ENCODE peak calls at places on chromosomes 16 and 17, in five cellular contexts. One of them, this sample, is unnamed.

GRCh38 chr17:29905086-29905878 is 24.7 kb downstream of the SSH2 start:
- DNase-seq in AG04449: no peak
- DNase-seq in pancreas: no peak
- DNase-seq in fibroblast of lung: no peak
- DNase-seq in prostate gland: no peak
- DNase-seq in this sample: no peak

GRCh38 chr16:6335072-6335471 is 997.6 kb upstream of the RBFOX1 start:
- DNase-seq in prostate gland: no peak
- DNase-seq in fibroblast of lung: no peak
- DNase-seq in pancreas: no peak
- DNase-seq in AG04449: no peak
- DNase-seq in this sample: no peak

GRCh38 chr17:38429476-38430100 is 1.3 kb downstream of the ARHGAP23 start:
- DNase-seq in AG04449: no peak
- DNase-seq in pancreas: no peak
- DNase-seq in prostate gland: no peak
- DNase-seq in fibroblast of lung: no peak
- DNase-seq in this sample: no peak

GRCh38 chr17:28849281-28849680 is 5.5 kb upstream of the ERAL1 start:
- DNase-seq in fibroblast of lung: peak
- DNase-seq in prostate gland: no peak
- DNase-seq in AG04449: no peak
- DNase-seq in pancreas: no peak
- DNase-seq in this sample: no peak

GRCh38 chr17:214881-215331 is 33.5 kb upstream of the DOC2B start:
- DNase-seq in pancreas: no peak
- DNase-seq in prostate gland: no peak
- DNase-seq in fibroblast of lung: no peak
- DNase-seq in AG04449: no peak
- DNase-seq in this sample: no peak

GRCh38 chr17:12348476-12348875 is 317.2 kb upstream of the MYOCD start:
- DNase-seq in prostate gland: no peak
- DNase-seq in AG04449: no peak
- DNase-seq in pancreas: no peak
- DNase-seq in fibroblast of lung: peak
- DNase-seq in this sample: no peak

GRCh38 chr17:72456026-72456569 is 335.3 kb downstream of the SOX9 start:
- DNase-seq in AG04449: no peak
- DNase-seq in pancreas: no peak
- DNase-seq in fibroblast of lung: peak
- DNase-seq in prostate gland: no peak
- DNase-seq in this sample: peak

GRCh38 chr16:70653809-70654771 is 7.7 kb downstream of the IL34 start:
- DNase-seq in prostate gland: peak
- DNase-seq in AG04449: no peak
- DNase-seq in fibroblast of lung: peak
- DNase-seq in pancreas: peak
- DNase-seq in this sample: peak

GRCh38 chr16:68072038-68072695 is 13.0 kb upstream of the NFATC3 start:
- DNase-seq in prostate gland: peak
- DNase-seq in fibroblast of lung: peak
- DNase-seq in AG04449: peak
- DNase-seq in pancreas: no peak
- DNase-seq in this sample: peak

GRCh38 chr17:6796887-6797490 is 21.0 kb downstream of the FBXO39 start:
- DNase-seq in AG04449: no peak
- DNase-seq in pancreas: no peak
- DNase-seq in prostate gland: no peak
- DNase-seq in fibroblast of lung: no peak
- DNase-seq in this sample: no peak

GRCh38 chr16:85916141-85916890 is 17.4 kb downstream of the IRF8 start:
- DNase-seq in pancreas: peak
- DNase-seq in fibroblast of lung: peak
- DNase-seq in prostate gland: no peak
- DNase-seq in AG04449: no peak
- DNase-seq in this sample: no peak

GRCh38 chr17:1484586-1485310 is 7.7 kb downstream of the MYO1C start:
- DNase-seq in fibroblast of lung: peak
- DNase-seq in pancreas: peak
- DNase-seq in prostate gland: no peak
- DNase-seq in AG04449: no peak
- DNase-seq in this sample: peak

GRCh38 chr16:68636818-68637217 is 8.3 kb upstream of the CDH3 start:
- DNase-seq in prostate gland: no peak
- DNase-seq in AG04449: no peak
- DNase-seq in pancreas: no peak
- DNase-seq in fibroblast of lung: no peak
- DNase-seq in this sample: no peak

GRCh38 chr16:77680496-77680895 is 41.8 kb upstream of the NUDT7 start:
- DNase-seq in pancreas: no peak
- DNase-seq in fibroblast of lung: no peak
- DNase-seq in prostate gland: no peak
- DNase-seq in AG04449: no peak
- DNase-seq in this sample: no peak

GRCh38 chr16:89248196-89249005 is 30.9 kb downstream of the ZNF778 start:
- DNase-seq in fibroblast of lung: no peak
- DNase-seq in pancreas: no peak
- DNase-seq in prostate gland: no peak
- DNase-seq in AG04449: no peak
- DNase-seq in this sample: no peak

GRCh38 chr17:14712471-14713075 is 411.7 kb downstream of the HS3ST3B1 start:
- DNase-seq in fibroblast of lung: peak
- DNase-seq in prostate gland: no peak
- DNase-seq in pancreas: no peak
- DNase-seq in AG04449: no peak
- DNase-seq in this sample: no peak

GRCh38 chr17:65039349-65039988 is 17.1 kb downstream of the GNA13 start:
- DNase-seq in fibroblast of lung: no peak
- DNase-seq in prostate gland: no peak
- DNase-seq in pancreas: no peak
- DNase-seq in AG04449: no peak
- DNase-seq in this sample: no peak

GRCh38 chr16:50519001-50519400 is 29.2 kb upstream of the NKD1 start:
- DNase-seq in AG04449: no peak
- DNase-seq in prostate gland: no peak
- DNase-seq in pancreas: no peak
- DNase-seq in fibroblast of lung: no peak
- DNase-seq in this sample: no peak

GRCh38 chr17:15659663-15660062 is 24.4 kb downstream of the TRIM16 start:
- DNase-seq in prostate gland: no peak
- DNase-seq in AG04449: no peak
- DNase-seq in fibroblast of lung: no peak
- DNase-seq in pancreas: peak
- DNase-seq in this sample: no peak

GRCh38 chr17:37740861-37741260 is 4.0 kb downstream of the HNF1B start:
- DNase-seq in AG04449: no peak
- DNase-seq in pancreas: no peak
- DNase-seq in fibroblast of lung: no peak
- DNase-seq in prostate gland: no peak
- DNase-seq in this sample: no peak

GRCh38 chr16:11629071-11630030 is 38.9 kb upstream of the SNN start:
- DNase-seq in fibroblast of lung: peak
- DNase-seq in prostate gland: no peak
- DNase-seq in AG04449: no peak
- DNase-seq in pancreas: peak
- DNase-seq in this sample: peak

GRCh38 chr16:68074850-68075249 is 10.3 kb upstream of the NFATC3 start:
- DNase-seq in fibroblast of lung: no peak
- DNase-seq in prostate gland: no peak
- DNase-seq in AG04449: no peak
- DNase-seq in pancreas: no peak
- DNase-seq in this sample: no peak

GRCh38 chr17:48546924-48547838 is 2.3 kb upstream of the HOXB2 start:
- DNase-seq in pancreas: no peak
- DNase-seq in fibroblast of lung: peak
- DNase-seq in prostate gland: no peak
- DNase-seq in AG04449: no peak
- DNase-seq in this sample: peak

GRCh38 chr17:45841883-45842525 is 2.7 kb upstream of the SPPL2C start:
- DNase-seq in pancreas: no peak
- DNase-seq in fibroblast of lung: peak
- DNase-seq in AG04449: no peak
- DNase-seq in prostate gland: no peak
- DNase-seq in this sample: no peak

GRCh38 chr16:55778718-55779117 is 54.2 kb downstream of the CES1 start:
- DNase-seq in AG04449: no peak
- DNase-seq in pancreas: no peak
- DNase-seq in prostate gland: no peak
- DNase-seq in fibroblast of lung: no peak
- DNase-seq in this sample: no peak

GRCh38 chr17:56681561-56682266 is 88.2 kb downstream of the NOG start:
- DNase-seq in pancreas: no peak
- DNase-seq in fibroblast of lung: peak
- DNase-seq in prostate gland: no peak
- DNase-seq in AG04449: peak
- DNase-seq in this sample: peak

GRCh38 chr17:15649861-15650391 is 30.4 kb upstream of the FBXW10B start:
- DNase-seq in fibroblast of lung: peak
- DNase-seq in pancreas: no peak
- DNase-seq in prostate gland: no peak
- DNase-seq in AG04449: no peak
- DNase-seq in this sample: peak

GRCh38 chr17:29158096-29158495 is 22.1 kb downstream of the MYO18A start:
- DNase-seq in AG04449: no peak
- DNase-seq in prostate gland: no peak
- DNase-seq in fibroblast of lung: no peak
- DNase-seq in pancreas: no peak
- DNase-seq in this sample: no peak

GRCh38 chr17:29376667-29377268 is 13.4 kb upstream of the TAOK1 start:
- DNase-seq in fibroblast of lung: peak
- DNase-seq in AG04449: peak
- DNase-seq in pancreas: no peak
- DNase-seq in prostate gland: no peak
- DNase-seq in this sample: peak

GRCh38 chr16:69535123-69536050 is 30.4 kb upstream of the NFAT5 start:
- DNase-seq in prostate gland: no peak
- DNase-seq in AG04449: no peak
- DNase-seq in pancreas: no peak
- DNase-seq in fibroblast of lung: peak
- DNase-seq in this sample: peak

GRCh38 chr16:50802000-50802399 is 60.1 kb downstream of the CYLD start:
- DNase-seq in pancreas: no peak
- DNase-seq in fibroblast of lung: peak
- DNase-seq in AG04449: no peak
- DNase-seq in prostate gland: no peak
- DNase-seq in this sample: peak

GRCh38 chr17:76820039-76820438 is 48.2 kb upstream of the MGAT5B start:
- DNase-seq in fibroblast of lung: no peak
- DNase-seq in AG04449: no peak
- DNase-seq in prostate gland: no peak
- DNase-seq in pancreas: no peak
- DNase-seq in this sample: no peak

GRCh38 chr16:85203462-85203813 is 91.2 kb upstream of the CIBAR2 start:
- DNase-seq in prostate gland: no peak
- DNase-seq in AG04449: no peak
- DNase-seq in pancreas: peak
- DNase-seq in fibroblast of lung: no peak
- DNase-seq in this sample: no peak

GRCh38 chr17:82375359-82376041 is 3.9 kb downstream of the UTS2R start:
- DNase-seq in pancreas: no peak
- DNase-seq in prostate gland: no peak
- DNase-seq in AG04449: no peak
- DNase-seq in fibroblast of lung: no peak
- DNase-seq in this sample: no peak

GRCh38 chr16:23174622-23175021 is 7.9 kb upstream of the SCNN1G start:
- DNase-seq in AG04449: no peak
- DNase-seq in pancreas: no peak
- DNase-seq in fibroblast of lung: peak
- DNase-seq in prostate gland: no peak
- DNase-seq in this sample: peak

GRCh38 chr17:45895304-45895968 is 1.1 kb downstream of the MAPT start:
- DNase-seq in AG04449: no peak
- DNase-seq in pancreas: no peak
- DNase-seq in fibroblast of lung: peak
- DNase-seq in prostate gland: no peak
- DNase-seq in this sample: peak

GRCh38 chr17:8314797-8315739 is 5.0 kb downstream of the ARHGEF15 start:
- DNase-seq in fibroblast of lung: no peak
- DNase-seq in pancreas: no peak
- DNase-seq in prostate gland: no peak
- DNase-seq in AG04449: no peak
- DNase-seq in this sample: no peak
- H3K4me3 ChIP-seq in fibroblast of lung: no peak
- H3K4me3 ChIP-seq in pancreas: no peak
- H3K4me3 ChIP-seq in prostate gland: no peak
- H3K4me3 ChIP-seq in AG04449: no peak
- H3K4me3 ChIP-seq in this sample: no peak

DNA sequence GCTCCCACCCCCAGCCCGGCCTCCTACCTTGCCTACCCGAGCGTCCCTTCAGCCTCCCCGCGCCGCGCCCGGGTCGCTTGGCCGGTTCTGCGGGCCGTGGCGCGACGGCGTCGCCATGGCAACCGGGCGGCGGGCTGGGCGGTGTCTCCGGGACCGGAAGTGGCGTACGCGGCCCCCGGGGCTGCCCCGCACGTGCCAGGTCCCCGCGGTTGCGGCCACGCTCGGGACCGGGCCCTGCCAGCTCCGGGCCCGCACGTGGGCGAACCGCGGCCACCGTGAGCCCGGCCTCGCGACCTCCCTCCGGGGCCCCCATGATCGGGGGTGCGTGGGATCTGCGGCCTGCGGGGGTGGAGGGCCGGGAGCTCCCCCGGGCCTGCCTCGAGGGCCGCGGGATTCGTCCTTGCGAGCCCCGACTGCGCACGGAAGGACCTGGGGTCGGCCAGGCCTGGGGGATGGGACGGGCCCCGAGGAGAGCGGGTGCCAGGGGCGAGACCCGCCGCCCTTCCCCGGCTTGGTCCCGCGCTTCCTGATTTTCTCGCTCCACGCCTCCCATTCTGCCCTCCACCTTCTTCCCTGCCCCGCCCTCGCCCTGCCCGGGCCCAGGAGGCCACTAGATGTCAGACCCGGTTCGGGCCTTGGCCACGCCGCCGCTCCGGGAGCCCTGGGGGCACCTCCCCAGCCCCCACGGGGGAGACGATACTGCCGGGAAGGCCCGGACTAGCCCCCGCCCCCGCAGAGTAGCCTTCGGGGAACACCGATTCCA is at the start of gene CYB561:
- DNase-seq in prostate gland: peak
- DNase-seq in pancreas: peak
- DNase-seq in AG04449: no peak
- DNase-seq in fibroblast of lung: peak
- DNase-seq in this sample: peak
- TF ChIP-seq CTCF in prostate gland: no peak
- TF ChIP-seq CTCF in pancreas: no peak
- TF ChIP-seq CTCF in AG04449: no peak
- TF ChIP-seq CTCF in fibroblast of lung: peak
- TF ChIP-seq CTCF in this sample: peak

GRCh38 chr17:16973760-16974540 is 2.0 kb upstream of the TNFRSF13B start:
- DNase-seq in pancreas: no peak
- DNase-seq in AG04449: no peak
- DNase-seq in fibroblast of lung: no peak
- DNase-seq in prostate gland: no peak
- DNase-seq in this sample: no peak
- H3K4me3 ChIP-seq in pancreas: no peak
- H3K4me3 ChIP-seq in AG04449: no peak
- H3K4me3 ChIP-seq in fibroblast of lung: no peak
- H3K4me3 ChIP-seq in prostate gland: no peak
- H3K4me3 ChIP-seq in this sample: no peak

GRCh38 chr16:87359121-87359520 is 24.5 kb downstream of the FBXO31 start:
- DNase-seq in AG04449: no peak
- DNase-seq in fibroblast of lung: no peak
- DNase-seq in prostate gland: no peak
- DNase-seq in pancreas: no peak
- DNase-seq in this sample: no peak
- TF ChIP-seq CTCF in AG04449: no peak
- TF ChIP-seq CTCF in fibroblast of lung: no peak
- TF ChIP-seq CTCF in prostate gland: no peak
- TF ChIP-seq CTCF in pancreas: no peak
- TF ChIP-seq CTCF in this sample: no peak

This sample was measured in astrocyte of the spinal cord.